ENCODE peak calls at places on chromosomes 2 and 18, in six cellular contexts. One of them, this sample, is unnamed.

GRCh38 chr18:23059541-23060465 is 75.5 kb upstream of the CABLES1 start:
- DNase-seq in naive thymus-derived CD4-positive, alpha-beta T cell: no peak
- DNase-seq in IMR-90: peak; percentile 26
- DNase-seq in lower lobe of right lung: no peak
- DNase-seq in right atrium auricular region: no peak
- DNase-seq in neural progenitor cell: no peak
- DNase-seq in this sample: no peak

GRCh38 chr18:9736942-9737813 is 29.1 kb downstream of the RAB31 start:
- DNase-seq in neural progenitor cell: no peak
- DNase-seq in naive thymus-derived CD4-positive, alpha-beta T cell: no peak
- DNase-seq in IMR-90: peak; percentile 71
- DNase-seq in right atrium auricular region: no peak
- DNase-seq in lower lobe of right lung: no peak
- DNase-seq in this sample: peak; percentile 61

GRCh38 chr2:196481323-196481695 is 158.2 kb upstream of the CCDC150 start:
- DNase-seq in naive thymus-derived CD4-positive, alpha-beta T cell: no peak
- DNase-seq in right atrium auricular region: no peak
- DNase-seq in IMR-90: peak; percentile 56
- DNase-seq in lower lobe of right lung: no peak
- DNase-seq in neural progenitor cell: no peak
- DNase-seq in this sample: no peak

GRCh38 chr2:52862801-52863200 is 904.8 kb upstream of the CHAC2 start:
- DNase-seq in right atrium auricular region: no peak
- DNase-seq in naive thymus-derived CD4-positive, alpha-beta T cell: no peak
- DNase-seq in lower lobe of right lung: no peak
- DNase-seq in IMR-90: peak; percentile 69
- DNase-seq in neural progenitor cell: no peak
- DNase-seq in this sample: no peak

GRCh38 chr18:24231773-24232735 is 93.2 kb downstream of the CABYR start:
- DNase-seq in neural progenitor cell: no peak
- DNase-seq in naive thymus-derived CD4-positive, alpha-beta T cell: no peak
- DNase-seq in IMR-90: peak; percentile 37
- DNase-seq in right atrium auricular region: no peak
- DNase-seq in lower lobe of right lung: no peak
- DNase-seq in this sample: no peak

GRCh38 chr2:42133771-42134195 is 35.4 kb upstream of the EML4 start:
- DNase-seq in neural progenitor cell: peak; percentile 61
- DNase-seq in right atrium auricular region: no peak
- DNase-seq in naive thymus-derived CD4-positive, alpha-beta T cell: no peak
- DNase-seq in IMR-90: no peak
- DNase-seq in lower lobe of right lung: no peak
- DNase-seq in this sample: no peak

GRCh38 chr18:44636241-44636640 is 44.4 kb upstream of the SETBP1 start:
- DNase-seq in right atrium auricular region: no peak
- DNase-seq in IMR-90: no peak
- DNase-seq in neural progenitor cell: no peak
- DNase-seq in naive thymus-derived CD4-positive, alpha-beta T cell: no peak
- DNase-seq in lower lobe of right lung: no peak
- DNase-seq in this sample: no peak

GRCh38 chr18:39414009-39414700 is 1848.6 kb upstream of the CELF4 start:
- DNase-seq in naive thymus-derived CD4-positive, alpha-beta T cell: no peak
- DNase-seq in neural progenitor cell: no peak
- DNase-seq in lower lobe of right lung: no peak
- DNase-seq in right atrium auricular region: no peak
- DNase-seq in IMR-90: peak; percentile 82
- DNase-seq in this sample: no peak

GRCh38 chr18:56756971-56757370 is 105.8 kb downstream of the WDR7 start:
- DNase-seq in naive thymus-derived CD4-positive, alpha-beta T cell: no peak
- DNase-seq in IMR-90: no peak
- DNase-seq in lower lobe of right lung: no peak
- DNase-seq in right atrium auricular region: no peak
- DNase-seq in neural progenitor cell: no peak
- DNase-seq in this sample: no peak

GRCh38 chr2:159077869-159078268 is 109.4 kb downstream of the TANC1 start:
- DNase-seq in naive thymus-derived CD4-positive, alpha-beta T cell: no peak
- DNase-seq in right atrium auricular region: no peak
- DNase-seq in neural progenitor cell: no peak
- DNase-seq in IMR-90: no peak
- DNase-seq in lower lobe of right lung: no peak
- DNase-seq in this sample: no peak

GRCh38 chr2:138093455-138093854 is 129.2 kb downstream of the HNMT start:
- DNase-seq in lower lobe of right lung: no peak
- DNase-seq in IMR-90: no peak
- DNase-seq in neural progenitor cell: no peak
- DNase-seq in right atrium auricular region: no peak
- DNase-seq in naive thymus-derived CD4-positive, alpha-beta T cell: no peak
- DNase-seq in this sample: no peak

GRCh38 chr2:96868555-96869280 is 1.2 kb downstream of the SEMA4C start:
- DNase-seq in right atrium auricular region: peak; percentile 92
- DNase-seq in neural progenitor cell: peak; percentile 89
- DNase-seq in naive thymus-derived CD4-positive, alpha-beta T cell: no peak
- DNase-seq in lower lobe of right lung: peak; percentile 89
- DNase-seq in IMR-90: peak; percentile 91
- DNase-seq in this sample: peak; percentile 90

GRCh38 chr2:101770672-101771071 is 73.2 kb downstream of the MAP4K4 start:
- DNase-seq in neural progenitor cell: peak; percentile 69
- DNase-seq in right atrium auricular region: no peak
- DNase-seq in naive thymus-derived CD4-positive, alpha-beta T cell: no peak
- DNase-seq in lower lobe of right lung: no peak
- DNase-seq in IMR-90: peak; percentile 62
- DNase-seq in this sample: peak; percentile 36

GRCh38 chr18:59249186-59249774 is 24.0 kb downstream of the RAX start:
- DNase-seq in IMR-90: peak; percentile 80
- DNase-seq in neural progenitor cell: peak; percentile 78
- DNase-seq in right atrium auricular region: no peak
- DNase-seq in naive thymus-derived CD4-positive, alpha-beta T cell: no peak
- DNase-seq in lower lobe of right lung: no peak
- DNase-seq in this sample: peak; percentile 49

GRCh38 chr2:111698743-111699554 is 185.0 kb downstream of the ANAPC1 start:
- DNase-seq in IMR-90: peak; percentile 100
- DNase-seq in neural progenitor cell: no peak
- DNase-seq in right atrium auricular region: peak; percentile 71
- DNase-seq in naive thymus-derived CD4-positive, alpha-beta T cell: no peak
- DNase-seq in lower lobe of right lung: peak; percentile 79
- DNase-seq in this sample: peak; percentile 14

GRCh38 chr2:88521445-88522070 is 69.1 kb upstream of the FOXI3 start:
- DNase-seq in right atrium auricular region: no peak
- DNase-seq in lower lobe of right lung: no peak
- DNase-seq in naive thymus-derived CD4-positive, alpha-beta T cell: no peak
- DNase-seq in neural progenitor cell: no peak
- DNase-seq in IMR-90: no peak
- DNase-seq in this sample: no peak

GRCh38 chr2:230614913-230615332 is 97.7 kb upstream of the CAB39 start:
- DNase-seq in IMR-90: no peak
- DNase-seq in neural progenitor cell: no peak
- DNase-seq in naive thymus-derived CD4-positive, alpha-beta T cell: no peak
- DNase-seq in right atrium auricular region: no peak
- DNase-seq in lower lobe of right lung: no peak
- DNase-seq in this sample: no peak

GRCh38 chr2:233980955-233981555 is 63.9 kb downstream of the TRPM8 start:
- DNase-seq in right atrium auricular region: no peak
- DNase-seq in naive thymus-derived CD4-positive, alpha-beta T cell: no peak
- DNase-seq in neural progenitor cell: no peak
- DNase-seq in IMR-90: no peak
- DNase-seq in lower lobe of right lung: no peak
- DNase-seq in this sample: no peak

GRCh38 chr2:238135601-238136150 is 2.8 kb upstream of the KLHL30 start:
- DNase-seq in right atrium auricular region: no peak
- DNase-seq in lower lobe of right lung: peak; percentile 21
- DNase-seq in naive thymus-derived CD4-positive, alpha-beta T cell: no peak
- DNase-seq in neural progenitor cell: no peak
- DNase-seq in IMR-90: no peak
- DNase-seq in this sample: no peak

GRCh38 chr2:121363632-121364420 is 78.8 kb upstream of the TFCP2L1 start:
- DNase-seq in right atrium auricular region: no peak
- DNase-seq in IMR-90: peak; percentile 88
- DNase-seq in naive thymus-derived CD4-positive, alpha-beta T cell: no peak
- DNase-seq in lower lobe of right lung: no peak
- DNase-seq in neural progenitor cell: no peak
- DNase-seq in this sample: no peak

GRCh38 chr2:182584462-182584861 is 131.6 kb upstream of the DNAJC10 start:
- DNase-seq in right atrium auricular region: no peak
- DNase-seq in naive thymus-derived CD4-positive, alpha-beta T cell: no peak
- DNase-seq in neural progenitor cell: no peak
- DNase-seq in IMR-90: no peak
- DNase-seq in lower lobe of right lung: no peak
- DNase-seq in this sample: no peak

GRCh38 chr2:31058096-31058843 is 80.0 kb downstream of the GALNT14 start:
- DNase-seq in IMR-90: no peak
- DNase-seq in neural progenitor cell: no peak
- DNase-seq in right atrium auricular region: no peak
- DNase-seq in naive thymus-derived CD4-positive, alpha-beta T cell: no peak
- DNase-seq in lower lobe of right lung: no peak
- DNase-seq in this sample: no peak

GRCh38 chr18:21257383-21257782 is 15.4 kb downstream of the GREB1L start:
- DNase-seq in naive thymus-derived CD4-positive, alpha-beta T cell: no peak
- DNase-seq in lower lobe of right lung: no peak
- DNase-seq in neural progenitor cell: no peak
- DNase-seq in right atrium auricular region: no peak
- DNase-seq in IMR-90: peak; percentile 2
- DNase-seq in this sample: peak; percentile 22

GRCh38 chr18:51164327-51165290 is 32.9 kb downstream of the MEX3C start:
- DNase-seq in IMR-90: no peak
- DNase-seq in neural progenitor cell: peak; percentile 29
- DNase-seq in naive thymus-derived CD4-positive, alpha-beta T cell: no peak
- DNase-seq in lower lobe of right lung: no peak
- DNase-seq in right atrium auricular region: no peak
- DNase-seq in this sample: no peak

GRCh38 chr2:28613616-28614501 is 118.0 kb downstream of the PLB1 start:
- DNase-seq in IMR-90: peak; percentile 92
- DNase-seq in naive thymus-derived CD4-positive, alpha-beta T cell: peak; percentile 29
- DNase-seq in right atrium auricular region: no peak
- DNase-seq in neural progenitor cell: peak; percentile 56
- DNase-seq in lower lobe of right lung: no peak
- DNase-seq in this sample: peak; percentile 87

GRCh38 chr2:77149565-77149964 is 372.6 kb downstream of the LRRTM4 start:
- DNase-seq in IMR-90: no peak
- DNase-seq in lower lobe of right lung: no peak
- DNase-seq in neural progenitor cell: no peak
- DNase-seq in right atrium auricular region: no peak
- DNase-seq in naive thymus-derived CD4-positive, alpha-beta T cell: no peak
- DNase-seq in this sample: no peak
- H3K4me1 ChIP-seq in IMR-90: no peaks in the 10 kb centered on the region
- H3K4me1 ChIP-seq in lower lobe of right lung: no peaks in the 10 kb centered on the region
- H3K4me1 ChIP-seq in neural progenitor cell: no peaks in the 10 kb centered on the region
- H3K4me1 ChIP-seq in right atrium auricular region: no peaks in the 10 kb centered on the region
- H3K4me1 ChIP-seq in naive thymus-derived CD4-positive, alpha-beta T cell: no peaks in the 10 kb centered on the region
- H3K4me1 ChIP-seq in this sample: no peaks in the 10 kb centered on the region

GRCh38 chr2:188527701-188528100 is 236.0 kb downstream of the GULP1 start:
- DNase-seq in neural progenitor cell: no peak
- DNase-seq in right atrium auricular region: no peak
- DNase-seq in IMR-90: no peak
- DNase-seq in lower lobe of right lung: no peak
- DNase-seq in naive thymus-derived CD4-positive, alpha-beta T cell: no peak
- DNase-seq in this sample: no peak
- H3K4me3 ChIP-seq in neural progenitor cell: no peak overlapping the region
- H3K4me3 ChIP-seq in right atrium auricular region: no peak overlapping the region
- H3K4me3 ChIP-seq in IMR-90: no peak overlapping the region
- H3K4me3 ChIP-seq in lower lobe of right lung: no peak overlapping the region
- H3K4me3 ChIP-seq in naive thymus-derived CD4-positive, alpha-beta T cell: no peak overlapping the region
- H3K4me3 ChIP-seq in this sample: no peak overlapping the region

GRCh38 chr2:229261599-229261998 is 9.5 kb downstream of the PID1 start:
- DNase-seq in IMR-90: no peak
- DNase-seq in neural progenitor cell: no peak
- DNase-seq in lower lobe of right lung: no peak
- DNase-seq in right atrium auricular region: peak; percentile 66
- DNase-seq in naive thymus-derived CD4-positive, alpha-beta T cell: no peak
- DNase-seq in this sample: no peak
- H3K9me3 ChIP-seq in IMR-90: peaks cover 9% of the 10 kb centered on the region
- H3K9me3 ChIP-seq in neural progenitor cell: no peaks in the 10 kb centered on the region
- H3K9me3 ChIP-seq in lower lobe of right lung: peaks cover 11% of the 10 kb centered on the region
- H3K9me3 ChIP-seq in right atrium auricular region: peaks cover 20% of the 10 kb centered on the region
- H3K9me3 ChIP-seq in naive thymus-derived CD4-positive, alpha-beta T cell: no peaks in the 10 kb centered on the region
- H3K9me3 ChIP-seq in this sample: no peaks in the 10 kb centered on the region

DNA sequence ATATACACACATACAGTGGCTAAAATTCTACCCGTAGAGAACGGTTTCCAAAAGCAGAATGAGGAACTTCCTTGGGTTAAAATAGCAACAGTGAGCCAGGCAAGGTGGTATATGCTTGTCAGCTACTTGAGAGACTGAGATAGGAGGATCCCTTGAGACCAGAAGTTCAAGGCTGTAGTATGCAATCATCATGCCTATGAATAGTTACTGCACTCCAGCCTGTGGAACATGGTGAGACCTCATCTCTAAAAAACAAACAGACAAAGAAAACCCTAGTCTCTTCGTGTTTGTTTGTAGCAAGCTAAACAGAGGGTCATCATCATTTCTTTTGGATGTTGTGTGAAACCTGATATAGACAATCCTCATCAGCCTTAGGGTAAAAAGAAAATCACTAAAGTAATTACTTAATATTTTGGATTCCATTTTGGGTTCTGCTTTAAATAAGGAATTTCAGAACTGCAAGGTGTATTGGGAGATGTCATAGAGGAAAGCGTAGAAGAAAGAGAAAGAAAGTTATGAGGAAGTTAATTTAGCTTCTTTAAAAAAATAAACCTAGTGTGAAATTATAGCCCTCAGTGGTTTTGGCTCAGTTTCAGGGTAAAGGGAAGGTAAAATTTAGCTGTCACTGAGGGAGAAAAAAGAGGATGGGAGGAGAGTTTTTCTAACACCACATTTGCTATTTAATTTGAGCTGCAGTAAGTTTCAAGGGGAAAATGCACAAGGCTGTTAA is 46.5 kb downstream of the PLEK start:
- DNase-seq in neural progenitor cell: no peak
- DNase-seq in lower lobe of right lung: no peak
- DNase-seq in right atrium auricular region: no peak
- DNase-seq in IMR-90: no peak
- DNase-seq in naive thymus-derived CD4-positive, alpha-beta T cell: no peak
- DNase-seq in this sample: no peak
- H3K4me1 ChIP-seq in neural progenitor cell: no peaks in the 10 kb centered on the region
- H3K4me1 ChIP-seq in lower lobe of right lung: peaks cover 13% of the 10 kb centered on the region
- H3K4me1 ChIP-seq in right atrium auricular region: no peaks in the 10 kb centered on the region
- H3K4me1 ChIP-seq in IMR-90: no peaks in the 10 kb centered on the region
- H3K4me1 ChIP-seq in naive thymus-derived CD4-positive, alpha-beta T cell: peaks cover 26% of the 10 kb centered on the region
- H3K4me1 ChIP-seq in this sample: no peaks in the 10 kb centered on the region

GRCh38 chr2:38446418-38446817 is 69.3 kb upstream of the ATL2 start:
- DNase-seq in neural progenitor cell: peak; percentile 18
- DNase-seq in IMR-90: no peak
- DNase-seq in lower lobe of right lung: no peak
- DNase-seq in right atrium auricular region: no peak
- DNase-seq in naive thymus-derived CD4-positive, alpha-beta T cell: no peak
- DNase-seq in this sample: peak; percentile 44

GRCh38 chr2:38454081-38454480 is 77.0 kb upstream of the ATL2 start:
- DNase-seq in IMR-90: no peak
- DNase-seq in neural progenitor cell: no peak
- DNase-seq in lower lobe of right lung: no peak
- DNase-seq in right atrium auricular region: no peak
- DNase-seq in naive thymus-derived CD4-positive, alpha-beta T cell: no peak
- DNase-seq in this sample: no peak

GRCh38 chr2:38446972-38447561 is 70.0 kb upstream of the ATL2 start:
- DNase-seq in right atrium auricular region: no peak
- DNase-seq in naive thymus-derived CD4-positive, alpha-beta T cell: no peak
- DNase-seq in IMR-90: no peak
- DNase-seq in neural progenitor cell: no peak
- DNase-seq in lower lobe of right lung: no peak
- DNase-seq in this sample: no peak

GRCh38 chr2:38444247-38444646 is 67.2 kb upstream of the ATL2 start:
- DNase-seq in neural progenitor cell: peak; percentile 24
- DNase-seq in right atrium auricular region: no peak
- DNase-seq in IMR-90: peak; percentile 43
- DNase-seq in naive thymus-derived CD4-positive, alpha-beta T cell: no peak
- DNase-seq in lower lobe of right lung: no peak
- DNase-seq in this sample: no peak

GRCh38 chr2:38448692-38449405 is 71.8 kb upstream of the ATL2 start:
- DNase-seq in lower lobe of right lung: no peak
- DNase-seq in neural progenitor cell: no peak
- DNase-seq in naive thymus-derived CD4-positive, alpha-beta T cell: no peak
- DNase-seq in right atrium auricular region: no peak
- DNase-seq in IMR-90: no peak
- DNase-seq in this sample: no peak
- H3K4me3 ChIP-seq in lower lobe of right lung: no peak overlapping the region
- H3K4me3 ChIP-seq in neural progenitor cell: no peak overlapping the region
- H3K4me3 ChIP-seq in naive thymus-derived CD4-positive, alpha-beta T cell: no peak overlapping the region
- H3K4me3 ChIP-seq in right atrium auricular region: no peak overlapping the region
- H3K4me3 ChIP-seq in IMR-90: no peak overlapping the region
- H3K4me3 ChIP-seq in this sample: no peak overlapping the region

This sample was measured in HAP-1.